ENCODE peak calls at places on chromosomes 13 and 19, in eight cellular contexts. T is Calu3, Q is HFFc6, O is neural progenitor cell, C is heart right ventricle, H is WTC11, M is mucosa of descending colon, Z is prostate gland. E is an unnamed sample.

GRCh38 chr19:9597027-9597426 is 12.7 kb upstream of the ZNF121 start:
- DNase-seq in Q (peak; percentile 95), H (no peak), M (no peak), T (peak; percentile 17), O (no peak), C (no peak), Z (no peak), E (no peak)

GRCh38 chr19:10654610-10655456 is 687 bp downstream of the ILF3 start:
- DNase-seq in O (peak; percentile 95), H (peak; percentile 87), C (peak; percentile 51), Z (peak; percentile 37), T (peak; percentile 41), Q (no peak), M (peak; percentile 69), E (peak; percentile 78)

GRCh38 chr19:10289836-10290438 is at the start of gene ICAM5:
- DNase-seq in O (no peak), T (no peak), M (no peak), Q (peak; percentile 49), Z (no peak), H (no peak), C (no peak), E (peak; percentile 56)

GRCh38 chr13:100436099-100436498 is 152.5 kb downstream of the GGACT start:
- DNase-seq in M (no peak), H (no peak), Q (no peak), C (no peak), Z (no peak), T (no peak), O (no peak), E (no peak)

GRCh38 chr13:50357586-50358118 is 342.4 kb downstream of the KCNRG start:
- DNase-seq in Q (peak; percentile 50), C (peak; percentile 54), T (peak; percentile 56), M (no peak), Z (peak; percentile 88), H (no peak), O (no peak), E (peak; percentile 10)

GRCh38 chr19:32373614-32374295 is 28.3 kb downstream of the ZNF507 start:
- DNase-seq in T (peak; percentile 85), H (no peak), C (peak; percentile 42), O (no peak), Z (peak; percentile 86), M (no peak), Q (peak; percentile 99), E (no peak)

GRCh38 chr19:3335431-3336350 is 30.7 kb upstream of the NFIC start:
- DNase-seq in M (peak; percentile 69), Z (no peak), T (no peak), C (peak; percentile 46), Q (peak; percentile 30), H (no peak), O (no peak), E (no peak)

GRCh38 chr19:54317108-54317964 is 4.4 kb upstream of the LILRA5 start:
- DNase-seq in H (no peak), Q (no peak), T (no peak), O (no peak), M (no peak), Z (no peak), C (no peak), E (no peak)

GRCh38 chr13:93552596-93552995 is 326.0 kb downstream of the GPC6 start:
- DNase-seq in O (no peak), M (no peak), H (no peak), C (no peak), T (no peak), Q (no peak), Z (no peak), E (no peak)

GRCh38 chr13:77300176-77301141 is 26.4 kb downstream of the MYCBP2 start:
- DNase-seq in C (no peak), O (no peak), Q (peak; percentile 66), H (no peak), M (no peak), Z (no peak), T (no peak), E (no peak)

GRCh38 chr13:96238861-96239260 is 149.0 kb downstream of the HS6ST3 start:
- DNase-seq in C (no peak), M (no peak), O (no peak), H (no peak), Q (no peak), Z (no peak), T (no peak), E (no peak)

GRCh38 chr13:51895906-51896888 is 34.4 kb downstream of the CCDC70 start:
- DNase-seq in C (peak; percentile 43), H (peak; percentile 69), O (peak; percentile 74), Z (peak; percentile 22), M (peak; percentile 63), T (peak; percentile 61), Q (peak; percentile 42), E (peak; percentile 59)

GRCh38 chr19:29029271-29029670 is 183.7 kb downstream of the UQCRFS1 start:
- DNase-seq in Q (no peak), O (no peak), T (no peak), M (no peak), H (peak; percentile 23), C (no peak), Z (no peak), E (no peak)
- TF ChIP-seq CTCF in Q (no peak), O (no peak), T (no peak), M (no peak), H (no peak), C (no peak), Z (no peak), E (no peak)

GRCh38 chr19:5561559-5561958 is 6.2 kb downstream of the TINCR start:
- DNase-seq in H (peak; percentile 46), T (no peak), M (no peak), O (no peak), Z (no peak), C (no peak), Q (no peak), E (no peak)
- TF ChIP-seq CTCF in H (peak; percentile 75), T (peak; percentile 24), M (no peak), O (peak; percentile 67), Z (peak; percentile 15), C (no peak), Q (peak; percentile 80), E (peak; percentile 39)

GRCh38 chr19:1070576-1070930 is 3.6 kb downstream of the ARHGAP45 start:
- DNase-seq in Q (no peak), C (no peak), Z (no peak), T (no peak), O (peak; percentile 70), H (peak; percentile 77), M (no peak), E (no peak)
- TF ChIP-seq CTCF in Q (peak; percentile 31), C (no peak), Z (no peak), T (no peak), O (peak; percentile 43), H (no peak), M (no peak), E (no peak)

DNA sequence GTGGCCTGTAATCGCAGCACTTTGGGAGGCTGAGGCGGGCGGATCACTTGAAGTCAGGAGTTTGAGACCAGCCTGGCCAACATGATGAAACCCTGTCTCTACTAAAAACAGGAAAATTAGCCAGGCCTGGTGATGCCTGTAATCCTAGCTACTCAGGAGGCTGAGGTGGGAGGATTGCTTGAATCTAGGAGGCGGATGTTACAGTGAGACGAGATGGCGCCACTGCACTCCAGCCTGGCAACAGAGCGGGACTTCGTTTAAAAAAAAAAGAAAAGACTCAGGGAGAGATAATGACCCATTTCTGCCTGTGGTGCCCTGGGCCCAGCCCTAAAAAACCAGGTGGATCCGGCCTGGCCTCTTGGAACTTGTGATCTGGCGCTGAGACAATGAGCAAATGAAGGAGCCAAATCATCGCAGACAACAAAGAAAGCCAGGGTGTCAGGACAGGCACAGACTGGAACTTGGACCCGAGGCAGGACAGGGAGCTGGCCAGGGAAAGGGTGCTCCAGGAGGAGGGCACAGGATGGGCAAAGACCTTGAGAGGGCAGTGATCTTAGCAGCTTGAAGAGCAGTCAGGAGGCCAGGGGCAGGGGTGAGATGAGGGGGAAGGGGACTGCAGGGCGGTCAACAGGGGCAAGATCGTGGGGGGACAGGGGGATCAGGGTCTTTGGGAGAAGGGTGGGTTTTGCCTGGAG is 963 bp upstream of the JAK3 start:
- DNase-seq in M (no peak), O (peak; percentile 5), H (no peak), T (no peak), C (no peak), Q (no peak), Z (no peak), E (no peak)
- TF ChIP-seq CTCF in M (no peak), O (no peak), H (no peak), T (no peak), C (no peak), Q (no peak), Z (no peak), E (no peak)

DNA sequence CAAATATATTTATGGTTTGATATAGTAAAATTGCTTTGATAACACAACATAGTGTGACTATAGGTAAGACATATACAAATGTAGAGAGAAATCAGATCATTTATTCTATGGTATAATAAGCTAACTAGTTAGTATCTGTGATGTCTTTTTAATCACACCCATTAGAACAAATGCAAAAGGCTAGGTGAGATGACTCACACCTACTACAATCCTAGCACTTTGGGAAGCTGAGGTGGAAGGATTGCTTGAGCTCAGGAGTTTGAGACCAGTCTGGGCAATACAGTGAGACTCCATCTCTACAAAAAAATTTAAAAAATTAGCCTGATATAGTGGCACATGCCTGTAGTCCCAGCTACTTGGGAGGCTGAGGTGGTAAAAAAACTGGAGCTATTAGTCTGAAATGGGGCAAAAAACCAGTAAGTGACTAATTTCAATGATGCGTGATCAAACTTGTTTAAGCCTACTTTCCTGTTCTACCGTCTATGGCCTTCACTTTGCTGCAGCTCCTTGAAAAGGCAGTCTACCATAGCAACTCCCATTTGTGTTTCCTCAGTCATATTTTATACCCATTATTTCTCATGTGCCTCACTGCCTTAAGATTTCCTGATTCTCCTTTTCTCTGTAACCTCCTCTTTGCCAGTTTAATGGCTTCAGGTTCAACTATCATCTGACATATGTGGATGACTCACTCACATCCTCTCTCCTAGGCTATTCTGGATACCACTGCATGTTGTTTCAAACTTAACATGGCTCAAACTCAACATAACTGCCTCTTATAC is 12.5 kb downstream of the ALG5 start:
- DNase-seq in Q (peak; percentile 45), M (no peak), Z (no peak), O (no peak), T (no peak), H (no peak), C (no peak), E (no peak)
- TF ChIP-seq CTCF in Q (no peak), M (no peak), Z (no peak), O (no peak), T (no peak), H (no peak), C (no peak), E (no peak)

DNA sequence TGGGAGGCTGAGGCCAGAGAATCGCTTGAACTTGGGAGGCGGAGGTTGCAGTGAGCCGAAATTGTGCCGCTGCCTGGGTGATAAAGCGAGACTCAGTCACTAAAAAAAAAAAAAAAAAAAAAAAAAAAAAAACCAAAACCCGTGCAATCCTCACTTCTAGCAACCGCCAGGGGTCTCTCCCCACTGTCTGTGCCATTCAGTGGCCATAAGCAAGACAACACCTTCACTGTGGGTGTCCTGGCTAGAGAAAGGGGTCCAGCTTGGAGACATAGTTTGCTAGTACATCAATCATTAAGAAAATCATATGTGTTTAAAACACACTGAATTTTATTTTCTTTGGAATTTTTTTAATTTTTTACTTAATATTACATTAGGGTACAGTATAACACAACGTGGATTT is 68.2 kb downstream of the RASL11A start:
- DNase-seq in T (no peak), Z (no peak), C (no peak), M (no peak), O (peak; percentile 73), Q (no peak), H (peak; percentile 66), E (no peak)
- TF ChIP-seq CTCF in T (no peak), Z (no peak), C (no peak), M (no peak), O (peak; percentile 41), Q (peak; percentile 49), H (no peak), E (no peak)